ENCODE peak calls at places on chromosome 14, in ten cellular contexts. One of them, this sample, is unnamed.

GRCh38 chr14:35335388-35336092 is 43.4 kb downstream of the PSMA6 start:
- DNase-seq in hippocampal formation: no peak
- DNase-seq in SW 1271: no peak
- DNase-seq in NCI-H1092: no peak
- DNase-seq in EL: no peak
- DNase-seq in HTR-8/SVneo: no peak
- DNase-seq in left ventricle myocardium superior: peak; percentile 60
- DNase-seq in cardiac septum: no peak
- DNase-seq in hypothalamus: no peak
- DNase-seq in midbrain: no peak
- DNase-seq in this sample: no peak

GRCh38 chr14:106518054-106518943 is 991.9 kb downstream of the TMEM121 start:
- DNase-seq in hippocampal formation: no peak
- DNase-seq in SW 1271: no peak
- DNase-seq in NCI-H1092: no peak
- DNase-seq in EL: no peak
- DNase-seq in HTR-8/SVneo: no peak
- DNase-seq in left ventricle myocardium superior: peak; percentile 67
- DNase-seq in cardiac septum: no peak
- DNase-seq in hypothalamus: no peak
- DNase-seq in midbrain: no peak
- DNase-seq in this sample: no peak

GRCh38 chr14:90828642-90829487 is 12.6 kb upstream of the TTC7B start:
- DNase-seq in hippocampal formation: peak; percentile 36
- DNase-seq in SW 1271: no peak
- DNase-seq in NCI-H1092: no peak
- DNase-seq in EL: no peak
- DNase-seq in HTR-8/SVneo: no peak
- DNase-seq in left ventricle myocardium superior: no peak
- DNase-seq in cardiac septum: no peak
- DNase-seq in hypothalamus: no peak
- DNase-seq in midbrain: peak; percentile 34
- DNase-seq in this sample: no peak

GRCh38 chr14:79510659-79511058 is 700.6 kb downstream of the DIO2 start:
- DNase-seq in hippocampal formation: no peak
- DNase-seq in SW 1271: no peak
- DNase-seq in NCI-H1092: no peak
- DNase-seq in EL: peak; percentile 85
- DNase-seq in HTR-8/SVneo: no peak
- DNase-seq in left ventricle myocardium superior: no peak
- DNase-seq in cardiac septum: no peak
- DNase-seq in hypothalamus: no peak
- DNase-seq in midbrain: no peak
- DNase-seq in this sample: no peak

GRCh38 chr14:62585247-62585646 is 460.0 kb downstream of the KCNH5 start:
- DNase-seq in hippocampal formation: no peak
- DNase-seq in SW 1271: no peak
- DNase-seq in NCI-H1092: no peak
- DNase-seq in EL: no peak
- DNase-seq in HTR-8/SVneo: no peak
- DNase-seq in left ventricle myocardium superior: no peak
- DNase-seq in cardiac septum: no peak
- DNase-seq in hypothalamus: no peak
- DNase-seq in midbrain: no peak
- DNase-seq in this sample: no peak

GRCh38 chr14:61188196-61188595 is 92.9 kb downstream of the TMEM30B start:
- DNase-seq in hippocampal formation: no peak
- DNase-seq in SW 1271: no peak
- DNase-seq in NCI-H1092: no peak
- DNase-seq in EL: peak; percentile 19
- DNase-seq in HTR-8/SVneo: no peak
- DNase-seq in left ventricle myocardium superior: peak; percentile 67
- DNase-seq in cardiac septum: no peak
- DNase-seq in hypothalamus: no peak
- DNase-seq in midbrain: no peak
- DNase-seq in this sample: no peak

GRCh38 chr14:35482994-35483515 is 50.9 kb upstream of the INSM2 start:
- DNase-seq in hippocampal formation: no peak
- DNase-seq in SW 1271: no peak
- DNase-seq in NCI-H1092: no peak
- DNase-seq in EL: no peak
- DNase-seq in HTR-8/SVneo: no peak
- DNase-seq in left ventricle myocardium superior: no peak
- DNase-seq in cardiac septum: no peak
- DNase-seq in hypothalamus: no peak
- DNase-seq in midbrain: no peak
- DNase-seq in this sample: no peak

GRCh38 chr14:102117852-102118251 is 21.8 kb upstream of the WDR20 start:
- DNase-seq in hippocampal formation: no peak
- DNase-seq in SW 1271: no peak
- DNase-seq in NCI-H1092: no peak
- DNase-seq in EL: no peak
- DNase-seq in HTR-8/SVneo: no peak
- DNase-seq in left ventricle myocardium superior: no peak
- DNase-seq in cardiac septum: no peak
- DNase-seq in hypothalamus: no peak
- DNase-seq in midbrain: no peak
- DNase-seq in this sample: no peak

GRCh38 chr14:102530828-102531478 is 21.4 kb upstream of the ANKRD9 start:
- DNase-seq in hippocampal formation: no peak
- DNase-seq in SW 1271: no peak
- DNase-seq in NCI-H1092: no peak
- DNase-seq in EL: no peak
- DNase-seq in HTR-8/SVneo: no peak
- DNase-seq in left ventricle myocardium superior: no peak
- DNase-seq in cardiac septum: no peak
- DNase-seq in hypothalamus: no peak
- DNase-seq in midbrain: no peak
- DNase-seq in this sample: no peak

GRCh38 chr14:105153739-105154475 is 14.7 kb downstream of the JAG2 start:
- DNase-seq in hippocampal formation: no peak
- DNase-seq in SW 1271: no peak
- DNase-seq in NCI-H1092: no peak
- DNase-seq in EL: no peak
- DNase-seq in HTR-8/SVneo: no peak
- DNase-seq in left ventricle myocardium superior: no peak
- DNase-seq in cardiac septum: no peak
- DNase-seq in hypothalamus: no peak
- DNase-seq in midbrain: no peak
- DNase-seq in this sample: no peak

GRCh38 chr14:50362791-50363733 is 33.6 kb downstream of the CDKL1 start:
- DNase-seq in hippocampal formation: no peak
- DNase-seq in SW 1271: no peak
- DNase-seq in NCI-H1092: no peak
- DNase-seq in EL: no peak
- DNase-seq in HTR-8/SVneo: no peak
- DNase-seq in left ventricle myocardium superior: no peak
- DNase-seq in cardiac septum: no peak
- DNase-seq in hypothalamus: no peak
- DNase-seq in midbrain: no peak
- DNase-seq in this sample: no peak

GRCh38 chr14:91365552-91365951 is 52.1 kb downstream of the CCDC88C start:
- DNase-seq in hippocampal formation: no peak
- DNase-seq in SW 1271: no peak
- DNase-seq in NCI-H1092: no peak
- DNase-seq in EL: no peak
- DNase-seq in HTR-8/SVneo: no peak
- DNase-seq in left ventricle myocardium superior: no peak
- DNase-seq in cardiac septum: no peak
- DNase-seq in hypothalamus: no peak
- DNase-seq in midbrain: no peak
- DNase-seq in this sample: no peak

GRCh38 chr14:74863274-74863673 is 12.7 kb downstream of the PROX2 start:
- DNase-seq in hippocampal formation: peak; percentile 32
- DNase-seq in SW 1271: no peak
- DNase-seq in NCI-H1092: no peak
- DNase-seq in EL: no peak
- DNase-seq in HTR-8/SVneo: no peak
- DNase-seq in left ventricle myocardium superior: peak; percentile 35
- DNase-seq in cardiac septum: no peak
- DNase-seq in hypothalamus: peak; percentile 42
- DNase-seq in midbrain: peak; percentile 44
- DNase-seq in this sample: no peak

GRCh38 chr14:93231129-93231979 is 24.3 kb downstream of the UBR7 start:
- DNase-seq in hippocampal formation: peak; percentile 4
- DNase-seq in SW 1271: no peak
- DNase-seq in NCI-H1092: peak; percentile 72
- DNase-seq in EL: peak; percentile 59
- DNase-seq in HTR-8/SVneo: no peak
- DNase-seq in left ventricle myocardium superior: no peak
- DNase-seq in cardiac septum: no peak
- DNase-seq in hypothalamus: no peak
- DNase-seq in midbrain: peak; percentile 4
- DNase-seq in this sample: peak; percentile 17

GRCh38 chr14:75720828-75721227 is 59.8 kb downstream of the TTLL5 start:
- DNase-seq in hippocampal formation: peak; percentile 57
- DNase-seq in SW 1271: no peak
- DNase-seq in NCI-H1092: no peak
- DNase-seq in EL: peak; percentile 3
- DNase-seq in HTR-8/SVneo: no peak
- DNase-seq in left ventricle myocardium superior: peak; percentile 75
- DNase-seq in cardiac septum: no peak
- DNase-seq in hypothalamus: peak; percentile 80
- DNase-seq in midbrain: peak; percentile 89
- DNase-seq in this sample: no peak

GRCh38 chr14:91303091-91303923 is 58.8 kb upstream of the GPR68 start:
- DNase-seq in hippocampal formation: no peak
- DNase-seq in SW 1271: no peak
- DNase-seq in NCI-H1092: no peak
- DNase-seq in EL: peak; percentile 43
- DNase-seq in HTR-8/SVneo: no peak
- DNase-seq in left ventricle myocardium superior: peak; percentile 58
- DNase-seq in cardiac septum: no peak
- DNase-seq in hypothalamus: no peak
- DNase-seq in midbrain: no peak
- DNase-seq in this sample: no peak

GRCh38 chr14:26081043-26081442 is 516.8 kb downstream of the NOVA1 start:
- DNase-seq in hippocampal formation: no peak
- DNase-seq in SW 1271: no peak
- DNase-seq in NCI-H1092: no peak
- DNase-seq in EL: no peak
- DNase-seq in HTR-8/SVneo: no peak
- DNase-seq in left ventricle myocardium superior: no peak
- DNase-seq in cardiac septum: no peak
- DNase-seq in hypothalamus: no peak
- DNase-seq in midbrain: no peak
- DNase-seq in this sample: no peak

GRCh38 chr14:24911324-24912095 is 138.4 kb downstream of the STXBP6 start:
- DNase-seq in hippocampal formation: no peak
- DNase-seq in SW 1271: no peak
- DNase-seq in NCI-H1092: no peak
- DNase-seq in EL: peak; percentile 77
- DNase-seq in HTR-8/SVneo: peak; percentile 25
- DNase-seq in left ventricle myocardium superior: no peak
- DNase-seq in cardiac septum: no peak
- DNase-seq in hypothalamus: no peak
- DNase-seq in midbrain: no peak
- DNase-seq in this sample: no peak

GRCh38 chr14:53190938-53191337 is 37.8 kb upstream of the DDHD1 start:
- DNase-seq in hippocampal formation: no peak
- DNase-seq in SW 1271: no peak
- DNase-seq in NCI-H1092: no peak
- DNase-seq in EL: no peak
- DNase-seq in HTR-8/SVneo: no peak
- DNase-seq in left ventricle myocardium superior: no peak
- DNase-seq in cardiac septum: no peak
- DNase-seq in hypothalamus: no peak
- DNase-seq in midbrain: no peak
- DNase-seq in this sample: peak; percentile 10

GRCh38 chr14:99062772-99063418 is 209.1 kb downstream of the BCL11B start:
- DNase-seq in hippocampal formation: no peak
- DNase-seq in SW 1271: no peak
- DNase-seq in NCI-H1092: no peak
- DNase-seq in EL: no peak
- DNase-seq in HTR-8/SVneo: no peak
- DNase-seq in left ventricle myocardium superior: no peak
- DNase-seq in cardiac septum: no peak
- DNase-seq in hypothalamus: no peak
- DNase-seq in midbrain: no peak
- DNase-seq in this sample: no peak

GRCh38 chr14:103522649-103523582 is at the start of gene CKB:
- DNase-seq in hippocampal formation: peak; percentile 72
- DNase-seq in SW 1271: no peak
- DNase-seq in NCI-H1092: peak; percentile 73
- DNase-seq in EL: peak; percentile 66
- DNase-seq in HTR-8/SVneo: peak; percentile 78
- DNase-seq in left ventricle myocardium superior: peak; percentile 89
- DNase-seq in cardiac septum: no peak
- DNase-seq in hypothalamus: peak; percentile 76
- DNase-seq in midbrain: peak; percentile 89
- DNase-seq in this sample: no peak

GRCh38 chr14:103501921-103502669 is 20.5 kb downstream of the CKB start:
- DNase-seq in hippocampal formation: no peak
- DNase-seq in SW 1271: no peak
- DNase-seq in NCI-H1092: no peak
- DNase-seq in EL: no peak
- DNase-seq in HTR-8/SVneo: no peak
- DNase-seq in left ventricle myocardium superior: no peak
- DNase-seq in cardiac septum: peak; percentile 10
- DNase-seq in hypothalamus: no peak
- DNase-seq in midbrain: no peak
- DNase-seq in this sample: no peak

GRCh38 chr14:46885566-46885965 is 234.0 kb upstream of the RPL10L start:
- DNase-seq in hippocampal formation: no peak
- DNase-seq in SW 1271: no peak
- DNase-seq in NCI-H1092: no peak
- DNase-seq in EL: no peak
- DNase-seq in HTR-8/SVneo: no peak
- DNase-seq in left ventricle myocardium superior: no peak
- DNase-seq in cardiac septum: peak; percentile 72
- DNase-seq in hypothalamus: no peak
- DNase-seq in midbrain: no peak
- DNase-seq in this sample: no peak

GRCh38 chr14:52801014-52801708 is 9.8 kb upstream of the GNPNAT1 start:
- DNase-seq in hippocampal formation: no peak
- DNase-seq in SW 1271: no peak
- DNase-seq in NCI-H1092: no peak
- DNase-seq in EL: peak; percentile 76
- DNase-seq in HTR-8/SVneo: no peak
- DNase-seq in left ventricle myocardium superior: peak; percentile 33
- DNase-seq in cardiac septum: no peak
- DNase-seq in hypothalamus: no peak
- DNase-seq in midbrain: no peak
- DNase-seq in this sample: peak; percentile 65

GRCh38 chr14:69404478-69404877 is 6.0 kb downstream of the SLC39A9 start:
- DNase-seq in hippocampal formation: no peak
- DNase-seq in SW 1271: no peak
- DNase-seq in NCI-H1092: no peak
- DNase-seq in EL: no peak
- DNase-seq in HTR-8/SVneo: no peak
- DNase-seq in left ventricle myocardium superior: no peak
- DNase-seq in cardiac septum: no peak
- DNase-seq in hypothalamus: no peak
- DNase-seq in midbrain: no peak
- DNase-seq in this sample: no peak

GRCh38 chr14:71328183-71328582 is 420.9 kb downstream of the PCNX1 start:
- DNase-seq in hippocampal formation: no peak
- DNase-seq in SW 1271: no peak
- DNase-seq in NCI-H1092: no peak
- DNase-seq in EL: no peak
- DNase-seq in HTR-8/SVneo: no peak
- DNase-seq in left ventricle myocardium superior: no peak
- DNase-seq in cardiac septum: no peak
- DNase-seq in hypothalamus: no peak
- DNase-seq in midbrain: no peak
- DNase-seq in this sample: no peak

This sample was measured in SJSA1.